ENCODE peak calls at places on chromosomes 16 and 17, in eight cellular contexts. W is HCT116, B is endothelial cell of umbilical vein, P is K562, V is HepG2, I is GM23338, D is GM12878, U is H1. H is an unnamed sample.
A peak's percentile ranks its signal among the peaks of the same experiment; 100 is the strongest.

GRCh38 chr17:65554568-65555223 is 6.8 kb downstream of the AXIN2 start:
- DNase-seq in I (no peak), D (no peak), W (no peak), U (no peak), V (no peak), P (no peak), B (no peak), H (no peak)

GRCh38 chr17:78924481-78925151 is 571 bp downstream of the TIMP2 start:
- DNase-seq in I (peak; percentile 81), D (no peak), V (no peak), U (no peak), P (no peak), W (no peak), B (no peak), H (no peak)

GRCh38 chr17:78771758-78772382 is 10.2 kb downstream of the CYTH1 start:
- DNase-seq in U (no peak), V (no peak), W (no peak), D (peak; percentile 82), I (no peak), B (peak; percentile 65), P (no peak), H (no peak)

GRCh38 chr17:78665952-78666920 is 89.0 kb upstream of the DNAH17 start:
- DNase-seq in D (no peak), B (peak; percentile 94), V (peak; percentile 88), U (no peak), W (no peak), P (peak; percentile 93), I (no peak), H (no peak)

GRCh38 chr17:76550712-76551615 is 11.1 kb downstream of the PRCD start:
- DNase-seq in P (no peak), I (peak; percentile 50), W (no peak), B (peak; percentile 25), U (no peak), D (no peak), V (peak; percentile 87), H (no peak)

GRCh38 chr17:43360376-43360738 is 38.4 kb upstream of the ARL4D start:
- DNase-seq in P (no peak), D (no peak), U (no peak), I (no peak), B (peak; percentile 74), W (no peak), V (peak; percentile 73), H (no peak)

GRCh38 chr17:46984892-46985291 is 5.8 kb upstream of the RPRML start:
- DNase-seq in P (no peak), I (no peak), B (peak; percentile 80), W (no peak), U (no peak), D (no peak), V (peak; percentile 49), H (no peak)

GRCh38 chr16:55273356-55273755 is 50.6 kb upstream of the IRX6 start:
- DNase-seq in V (no peak), P (no peak), D (no peak), U (no peak), W (no peak), B (no peak), I (no peak), H (no peak)

GRCh38 chr16:79347176-79347715 is 253.3 kb downstream of the MAF start:
- DNase-seq in W (no peak), D (no peak), U (no peak), P (no peak), I (peak; percentile 31), V (no peak), B (no peak), H (no peak)

GRCh38 chr16:73145166-73145565 is 97.2 kb upstream of the ZFHX3 start:
- DNase-seq in B (no peak), W (no peak), I (peak; percentile 41), V (no peak), D (no peak), P (no peak), U (no peak), H (no peak)

GRCh38 chr17:52824542-52824941 is 666.0 kb upstream of the CA10 start:
- DNase-seq in P (no peak), B (no peak), D (no peak), I (no peak), U (no peak), V (peak; percentile 59), W (no peak), H (no peak)

GRCh38 chr17:66645259-66645658 is 189.7 kb upstream of the CACNG5 start:
- DNase-seq in P (no peak), I (no peak), V (no peak), B (no peak), U (no peak), D (no peak), W (no peak), H (no peak)

GRCh38 chr16:56632160-56632847 is at the start of gene MT1M:
- DNase-seq in D (no peak), U (no peak), B (no peak), V (no peak), P (no peak), I (peak; percentile 74), W (no peak), H (no peak)

GRCh38 chr17:21098934-21099687 is 27.7 kb upstream of the DHRS7B start:
- DNase-seq in V (peak; percentile 80), P (peak; percentile 91), B (peak; percentile 72), I (peak; percentile 99), W (peak; percentile 90), U (peak; percentile 73), D (peak; percentile 65), H (peak; percentile 47)

GRCh38 chr17:180380-181212 is 854 bp downstream of the DOC2B start:
- DNase-seq in W (no peak), D (no peak), I (peak; percentile 56), P (no peak), B (no peak), U (no peak), V (no peak), H (no peak)

GRCh38 chr17:14209215-14209614 is 27.4 kb downstream of the CDRT15 start:
- DNase-seq in U (no peak), V (peak; percentile 93), D (no peak), W (peak; percentile 13), P (peak; percentile 11), B (no peak), I (no peak), H (no peak)

GRCh38 chr17:79969906-79970305 is 65.8 kb downstream of the TBC1D16 start:
- DNase-seq in P (no peak), D (no peak), W (no peak), I (no peak), U (no peak), V (no peak), B (no peak), H (no peak)

GRCh38 chr17:35119370-35120185 is at the start of gene RAD51D:
- DNase-seq in U (peak; percentile 66), B (peak; percentile 75), W (peak; percentile 48), P (peak; percentile 89), D (peak; percentile 33), I (peak; percentile 90), V (peak; percentile 60), H (no peak)

GRCh38 chr16:55703003-55704001 is 47.5 kb downstream of the SLC6A2 start:
- DNase-seq in I (peak; percentile 82), U (no peak), V (peak; percentile 74), P (peak; percentile 35), D (no peak), W (peak; percentile 54), B (peak; percentile 66), H (peak; percentile 16)

GRCh38 chr17:78276098-78276497 is 44.7 kb downstream of the TMEM235 start:
- DNase-seq in B (no peak), D (peak; percentile 37), V (no peak), P (no peak), W (no peak), U (no peak), I (no peak), H (no peak)

DNA sequence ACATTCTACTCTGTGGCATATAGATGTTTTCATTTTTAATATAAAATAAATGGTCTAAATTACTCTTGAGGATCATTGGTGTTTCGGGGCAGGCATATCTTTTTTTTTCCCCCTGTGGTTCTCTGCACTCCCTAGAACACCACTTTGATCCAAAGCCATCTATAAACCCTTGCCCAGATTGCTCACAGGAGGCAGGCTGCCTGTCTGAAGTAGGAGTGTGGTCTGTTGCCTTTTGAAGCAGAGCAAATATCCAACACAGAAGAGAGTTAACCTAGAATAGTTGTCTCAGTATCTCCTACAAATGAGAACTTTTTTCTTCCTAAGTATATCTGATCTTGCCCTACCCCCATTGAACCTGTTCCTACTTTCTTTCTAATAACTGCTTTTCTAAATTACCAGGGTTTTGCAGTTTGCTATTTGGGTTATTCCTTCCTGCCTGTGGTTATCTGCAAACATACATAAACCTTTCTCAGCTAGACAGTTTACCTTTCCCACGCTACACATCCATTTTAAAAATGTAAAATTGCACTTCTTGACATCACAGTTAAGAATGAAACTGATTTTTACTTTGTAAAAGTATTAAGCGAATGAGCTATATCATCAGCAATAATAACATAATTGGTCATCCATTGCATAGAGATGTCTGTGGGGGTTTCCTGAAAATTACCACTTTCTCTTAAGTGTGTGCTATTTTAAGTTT is 4.7 kb upstream of the CMTM1 start:
- DNase-seq in B (no peak), U (no peak), D (no peak), P (no peak), W (no peak), I (no peak), V (no peak), H (no peak)
- H3K27ac ChIP-seq in B (no peak overlapping the region), U (no peak overlapping the region), D (no peak overlapping the region), P (no peak overlapping the region), W (no peak overlapping the region), I (no peak overlapping the region), V (no peak overlapping the region), H (no peak overlapping the region)

DNA sequence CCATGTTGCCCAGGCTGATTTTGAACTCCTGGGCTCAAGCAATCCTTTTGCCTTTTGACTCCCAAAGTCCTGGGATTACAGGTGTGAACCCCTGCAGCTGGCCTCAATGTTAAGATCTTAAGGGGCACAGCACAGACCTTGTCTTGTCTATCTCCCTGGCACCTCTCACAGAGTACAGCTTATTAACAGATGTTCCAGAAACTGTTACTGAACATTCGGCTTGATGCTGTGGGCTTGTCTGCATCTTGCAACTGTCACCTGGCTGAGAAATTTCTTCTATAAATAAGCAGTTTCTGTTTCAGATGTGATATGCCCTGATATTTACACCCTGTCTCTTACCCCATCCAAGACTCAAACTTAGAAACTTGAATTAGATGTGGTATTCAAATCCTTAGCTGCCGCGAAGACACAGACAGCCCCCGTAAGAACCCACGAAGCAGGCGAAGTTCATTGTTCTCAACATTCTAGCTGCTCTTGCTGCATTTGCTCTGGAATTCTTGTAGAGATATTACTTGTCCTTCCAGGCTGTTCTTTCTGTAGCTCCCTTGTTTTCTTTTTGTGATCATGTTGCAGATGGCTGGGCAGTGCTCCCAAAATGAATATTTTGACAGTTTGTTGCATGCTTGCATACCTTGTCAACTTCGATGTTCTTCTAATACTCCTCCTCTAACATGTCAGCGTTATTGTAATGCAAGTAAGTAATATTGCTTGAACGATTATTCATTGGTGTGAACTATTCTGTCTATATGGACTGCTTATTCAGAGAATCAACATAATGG is at the start of gene TNFRSF17:
- DNase-seq in P (no peak), I (no peak), B (no peak), W (no peak), V (no peak), D (peak; percentile 94), U (no peak), H (no peak)
- TF ChIP-seq POLR2AphosphoS5 in P (no peak), I (no peak), B (no peak), W (no peak), V (no peak), D (peak; percentile 89), U (no peak), H (no peak)

GRCh38 chr17:39224778-39225307 is 902 bp downstream of the STAC2 start:
- DNase-seq in D (no peak), I (no peak), P (no peak), U (no peak), B (no peak), W (no peak), V (no peak), H (no peak)
- TF ChIP-seq EZH2 in D (no peak), I (peak; percentile 71), P (no peak), U (peak; percentile 93), B (peak; percentile 98), W (no peak), V (peak; percentile 97), H (peak; percentile 94)

GRCh38 chr16:80708823-80709222 is 95.6 kb downstream of the CDYL2 start:
- DNase-seq in W (no peak), P (no peak), U (no peak), I (no peak), D (no peak), V (no peak), B (no peak), H (no peak)
- H3K27ac ChIP-seq in W (no peak overlapping the region), P (no peak overlapping the region), U (no peak overlapping the region), I (no peak overlapping the region), D (no peak overlapping the region), V (no peak overlapping the region), B (no peak overlapping the region), H (no peak overlapping the region)